ENCODE peak calls at places on chromosome 20, in eight cellular contexts. X, B, N, Q, J, P, F and A are unnamed samples.

GRCh38 chr20:56200456-56200855 is 48.1 kb upstream of the MC3R start:
- DNase-seq in J (no peak), Q (no peak), B (no peak), P (peak), X (no peak), F (no peak), N (no peak), A (no peak)

GRCh38 chr20:59141818-59142581 is 21.6 kb upstream of the ZNF831 start:
- DNase-seq in Q (no peak), N (no peak), P (peak), B (peak), F (no peak), J (no peak), X (peak), A (no peak)

GRCh38 chr20:19566226-19566960 is 191.7 kb upstream of the RIN2 start:
- DNase-seq in N (no peak), Q (no peak), J (no peak), X (no peak), F (no peak), B (no peak), P (peak), A (no peak)

GRCh38 chr20:41776450-41776849 is 158.3 kb upstream of the CHD6 start:
- DNase-seq in X (no peak), J (no peak), F (no peak), B (no peak), Q (no peak), P (no peak), N (no peak), A (no peak)

GRCh38 chr20:49712918-49713778 is 530 bp downstream of the B4GALT5 start:
- DNase-seq in J (peak), F (peak), Q (peak), P (no peak), X (peak), B (no peak), N (peak), A (peak)

GRCh38 chr20:3021777-3022176 is 21.6 kb upstream of the GNRH2 start:
- DNase-seq in J (no peak), P (no peak), B (no peak), N (no peak), X (no peak), Q (no peak), F (no peak), A (no peak)

GRCh38 chr20:54133434-54134427 is 40.1 kb downstream of the CYP24A1 start:
- DNase-seq in J (no peak), P (peak), B (peak), F (no peak), Q (no peak), N (no peak), X (no peak), A (no peak)

GRCh38 chr20:31543966-31544598 is 29.8 kb downstream of the HM13 start:
- DNase-seq in X (no peak), F (no peak), J (no peak), Q (peak), N (no peak), P (peak), B (peak), A (no peak)

GRCh38 chr20:20820104-20820503 is 107.7 kb upstream of the RALGAPA2 start:
- DNase-seq in P (peak), Q (peak), J (no peak), X (peak), F (peak), N (peak), B (no peak), A (no peak)

GRCh38 chr20:1876975-1877603 is 18.1 kb upstream of the SIRPA start:
- DNase-seq in P (no peak), J (no peak), Q (peak), N (no peak), B (peak), F (no peak), X (no peak), A (peak)

GRCh38 chr20:19363439-19363838 is 151.0 kb downstream of the SLC24A3 start:
- DNase-seq in F (no peak), N (no peak), Q (no peak), J (no peak), P (no peak), X (no peak), B (no peak), A (no peak)

GRCh38 chr20:59933849-59934585 is 580 bp upstream of the SYCP2 start:
- DNase-seq in F (peak), N (peak), Q (peak), P (peak), X (peak), B (peak), J (peak), A (peak)

GRCh38 chr20:5608104-5608447 is 142.1 kb upstream of the SHLD1 start:
- DNase-seq in F (no peak), N (no peak), J (no peak), X (no peak), Q (peak), B (no peak), P (no peak), A (no peak)

GRCh38 chr20:34010405-34010895 is 16.7 kb downstream of the RALY start:
- DNase-seq in X (no peak), B (no peak), F (peak), J (no peak), N (no peak), Q (no peak), P (no peak), A (no peak)

GRCh38 chr20:9110365-9110764 is 41.5 kb downstream of the PLCB4 start:
- DNase-seq in J (no peak), B (no peak), Q (no peak), X (no peak), P (no peak), F (no peak), N (no peak), A (no peak)

GRCh38 chr20:22775671-22776139 is 191.3 kb upstream of the FOXA2 start:
- DNase-seq in B (peak), X (no peak), Q (no peak), J (no peak), F (no peak), P (peak), N (no peak), A (no peak)

GRCh38 chr20:49989234-49990065 is 6.7 kb downstream of the SNAI1 start:
- DNase-seq in J (no peak), B (no peak), N (peak), Q (peak), X (peak), P (peak), F (no peak), A (no peak)

GRCh38 chr20:14193885-14194284 is 143.5 kb downstream of the FLRT3 start:
- DNase-seq in J (no peak), N (no peak), F (no peak), B (peak), Q (no peak), X (no peak), P (peak), A (no peak)

GRCh38 chr20:24957326-24957996 is 8.4 kb downstream of the CST7 start:
- DNase-seq in F (peak), Q (no peak), X (no peak), J (no peak), N (no peak), B (no peak), P (no peak), A (no peak)

GRCh38 chr20:24777746-24778145 is 171.3 kb upstream of the CST7 start:
- DNase-seq in Q (no peak), F (peak), N (no peak), P (no peak), B (no peak), J (no peak), X (no peak), A (no peak)

GRCh38 chr20:49711331-49711987 is 2.2 kb downstream of the B4GALT5 start:
- DNase-seq in P (no peak), N (no peak), Q (no peak), F (no peak), B (no peak), J (no peak), X (no peak), A (no peak)

GRCh38 chr20:25315418-25316210 is 67.7 kb downstream of the PYGB start:
- DNase-seq in P (peak), N (peak), F (no peak), J (no peak), Q (no peak), B (no peak), X (no peak), A (no peak)

GRCh38 chr20:24560571-24561485 is 91.4 kb downstream of the SYNDIG1 start:
- DNase-seq in F (no peak), P (no peak), J (no peak), X (no peak), Q (no peak), N (no peak), B (no peak), A (no peak)

GRCh38 chr20:3612795-3613560 is 50.2 kb downstream of the GFRA4 start:
- DNase-seq in N (no peak), B (peak), P (peak), Q (no peak), F (no peak), X (no peak), J (no peak), A (no peak)

GRCh38 chr20:1423625-1424106 is 30.8 kb upstream of the FKBP1A start:
- DNase-seq in F (peak), P (peak), Q (no peak), X (peak), J (no peak), B (peak), N (peak), A (no peak)

GRCh38 chr20:9253140-9253539 is 184.3 kb downstream of the PLCB4 start:
- DNase-seq in F (no peak), B (no peak), N (no peak), P (no peak), J (no peak), Q (no peak), X (no peak), A (no peak)

GRCh38 chr20:53897884-53898557 is 172.4 kb downstream of the BCAS1 start:
- DNase-seq in B (no peak), N (peak), F (no peak), P (no peak), X (no peak), J (no peak), Q (no peak), A (no peak)

GRCh38 chr20:45969712-45970634 is 2.0 kb downstream of the ZNF335 start:
- DNase-seq in J (peak), X (peak), B (peak), Q (peak), P (peak), N (peak), F (peak), A (no peak)

GRCh38 chr20:4488407-4489339 is 233.0 kb upstream of the PRND start:
- DNase-seq in B (peak), Q (no peak), J (no peak), X (no peak), F (no peak), N (no peak), P (peak), A (no peak)

GRCh38 chr20:56429496-56429895 is 17.4 kb downstream of the CASS4 start:
- DNase-seq in N (no peak), J (no peak), X (no peak), B (peak), F (no peak), P (peak), Q (no peak), A (no peak)

GRCh38 chr20:19995220-19995863 is 21.8 kb upstream of the NAA20 start:
- DNase-seq in Q (peak), F (no peak), X (no peak), N (peak), B (peak), P (peak), J (peak), A (peak)

GRCh38 chr20:47315339-47315662 is 41.2 kb downstream of the ZMYND8 start:
- DNase-seq in P (peak), X (no peak), Q (no peak), B (peak), J (no peak), N (no peak), F (no peak), A (no peak)

GRCh38 chr20:11372831-11373230 is 544.9 kb upstream of the BTBD3 start:
- DNase-seq in Q (no peak), F (no peak), N (no peak), P (no peak), B (no peak), X (no peak), J (no peak), A (no peak)

GRCh38 chr20:14341782-14342181 is 4.4 kb upstream of the FLRT3 start:
- DNase-seq in N (no peak), Q (no peak), X (no peak), J (no peak), B (no peak), F (no peak), P (peak), A (no peak)

GRCh38 chr20:19211661-19212523 is 550 bp upstream of the SLC24A3 start:
- DNase-seq in B (no peak), P (no peak), N (peak), F (peak), X (peak), J (no peak), Q (peak), A (peak)

GRCh38 chr20:48714764-48715163 is 113.0 kb downstream of the PREX1 start:
- DNase-seq in Q (no peak), J (no peak), X (no peak), N (no peak), P (no peak), F (no peak), B (no peak), A (no peak)

GRCh38 chr20:36474563-36474962 is 66.8 kb upstream of the MYL9 start:
- DNase-seq in X (no peak), P (no peak), J (no peak), Q (no peak), N (peak), B (no peak), F (no peak), A (no peak)

GRCh38 chr20:21513181-21513663 is 642 bp downstream of the NKX2-2 start:
- DNase-seq in X (no peak), B (no peak), J (no peak), Q (peak), N (no peak), P (no peak), F (peak), A (peak)

GRCh38 chr20:25259788-25260254 is 11.9 kb downstream of the PYGB start:
- DNase-seq in B (no peak), P (no peak), Q (no peak), F (peak), J (no peak), N (no peak), X (no peak), A (no peak)

GRCh38 chr20:63139369-63139768 is 76.6 kb downstream of the YTHDF1 start:
- DNase-seq in X (no peak), B (no peak), J (no peak), F (no peak), N (no peak), P (no peak), Q (no peak), A (no peak)
- TF ChIP-seq CTCF in X (no peak), B (no peak), J (no peak), F (no peak), N (no peak), P (no peak), Q (no peak), A (no peak)

GRCh38 chr20:62625516-62625915 is 16.8 kb upstream of the SLCO4A1 start:
- DNase-seq in P (no peak), B (no peak), F (no peak), X (no peak), N (no peak), J (no peak), Q (no peak), A (no peak)
- TF ChIP-seq CTCF in P (no peak), B (no peak), F (no peak), X (no peak), N (no peak), J (no peak), Q (no peak), A (no peak)

GRCh38 chr20:7113577-7114466 is 346.3 kb downstream of the BMP2 start:
- DNase-seq in N (peak), P (peak), B (peak), X (peak), F (peak), Q (peak), J (no peak), A (no peak)
- TF ChIP-seq CTCF in N (no peak), P (peak), B (peak), X (peak), F (peak), Q (peak), J (no peak), A (no peak)

DNA sequence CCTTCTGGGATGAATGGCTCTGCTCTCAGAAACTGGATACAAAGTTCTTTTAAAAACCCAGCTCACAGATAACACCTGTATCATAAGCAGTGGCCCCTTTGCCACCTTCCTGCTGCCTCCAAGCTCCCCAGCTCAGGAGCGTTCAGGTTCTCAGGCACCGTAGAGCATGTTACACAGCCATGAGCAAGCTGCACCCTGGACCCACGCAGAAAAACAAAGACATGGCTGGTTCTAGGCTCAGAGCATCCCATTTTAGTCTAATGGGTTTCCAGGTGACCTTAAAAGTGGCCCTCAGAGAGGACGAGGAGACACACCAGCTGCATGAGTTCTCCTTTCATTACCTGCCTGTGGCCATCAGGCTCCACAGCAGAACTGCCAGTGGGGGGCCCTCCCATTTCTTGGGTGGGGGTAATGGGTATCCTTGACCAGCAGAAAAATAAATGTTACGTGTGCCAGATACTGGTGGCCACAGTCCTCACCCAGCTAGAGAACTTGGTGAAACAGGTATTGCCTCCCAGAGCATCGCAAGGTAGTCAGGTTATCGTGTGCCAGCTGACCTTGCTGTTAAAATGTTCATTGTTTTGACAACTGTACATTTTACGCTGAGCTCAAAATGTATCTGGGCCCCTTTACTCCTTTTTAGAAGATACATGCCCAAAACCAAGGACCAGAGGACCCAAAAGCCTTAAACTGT is 7.5 kb downstream of the PSMA7 start:
- DNase-seq in J (no peak), X (no peak), N (no peak), P (no peak), B (no peak), Q (no peak), F (no peak), A (no peak)
- TF ChIP-seq CTCF in J (no peak), X (no peak), N (no peak), P (no peak), B (no peak), Q (no peak), F (no peak), A (no peak)

DNA sequence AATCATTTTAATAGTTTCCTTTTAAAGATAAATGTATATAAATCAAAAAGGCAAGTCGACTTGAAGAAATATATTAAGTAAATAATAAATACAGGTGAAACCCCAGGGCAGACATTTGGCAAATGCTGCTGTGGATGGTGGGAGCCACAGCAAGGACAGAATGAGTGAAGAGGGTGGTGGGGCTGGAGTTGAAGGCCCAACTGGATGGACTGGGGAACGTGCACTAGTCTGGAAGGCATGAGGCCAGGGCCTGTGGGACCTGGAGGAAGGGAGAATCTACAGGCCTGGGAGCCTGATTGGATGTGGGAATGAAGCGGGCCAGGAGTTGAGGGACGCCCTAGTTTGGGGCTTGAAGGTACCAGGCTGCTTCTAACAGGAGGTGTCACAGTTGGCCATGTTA is 30.6 kb upstream of the BLCAP start:
- DNase-seq in Q (no peak), F (no peak), N (no peak), J (no peak), X (no peak), P (no peak), B (no peak), A (no peak)
- TF ChIP-seq CTCF in Q (no peak), F (no peak), N (no peak), J (no peak), X (no peak), P (no peak), B (no peak), A (no peak)

GRCh38 chr20:18197382-18198070 is 59.9 kb downstream of the KAT14 start:
- DNase-seq in Q (no peak), P (no peak), F (no peak), B (peak), J (no peak), N (no peak), X (no peak), A (no peak)
- TF ChIP-seq CTCF in Q (no peak), P (no peak), F (no peak), B (peak), J (no peak), N (no peak), X (no peak), A (no peak)

DNA sequence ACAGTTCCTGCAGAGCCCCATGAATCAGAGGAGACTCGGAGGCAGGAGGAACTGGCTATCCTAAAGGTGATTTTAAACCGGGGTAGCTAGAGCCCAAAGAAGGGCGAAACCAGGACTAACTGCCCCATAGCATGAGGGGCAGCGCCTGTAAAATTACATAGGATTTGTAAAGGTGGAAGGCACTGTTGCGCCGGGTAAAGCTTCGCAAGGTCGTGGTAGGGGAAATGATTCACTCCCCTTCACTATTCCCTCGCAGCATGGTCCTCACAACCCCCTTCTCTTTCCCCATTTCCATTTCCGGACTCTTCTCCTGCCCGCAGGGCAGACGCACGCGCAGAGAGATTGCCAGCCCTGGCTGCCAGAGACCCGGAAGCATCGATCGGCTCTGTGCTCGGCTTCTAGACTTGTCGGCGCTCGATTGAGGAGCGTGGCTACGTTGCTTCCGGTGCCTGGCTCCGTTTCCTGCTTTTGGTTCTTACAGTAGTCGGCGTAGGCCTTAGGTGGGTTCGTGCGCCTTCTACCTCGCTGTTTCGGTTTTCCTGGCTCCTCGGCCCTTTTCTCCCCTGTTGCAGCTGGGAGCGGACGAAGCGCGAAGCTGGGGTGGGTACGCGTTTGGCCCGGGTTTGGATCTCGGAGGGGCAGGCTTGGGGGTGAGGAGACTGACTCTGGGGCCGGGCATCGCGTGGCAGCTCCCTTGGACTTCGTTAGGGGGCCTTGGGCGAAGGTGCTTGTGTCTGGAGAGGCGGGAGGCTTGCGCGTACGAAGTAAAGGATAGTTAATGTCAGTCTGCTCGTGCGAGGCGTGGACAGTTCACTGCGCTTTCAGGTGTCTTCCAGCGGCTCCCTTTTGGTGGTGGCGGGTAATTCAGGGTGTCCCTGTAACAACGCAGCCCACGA is at the start of gene SNRPB2:
- DNase-seq in X (peak), Q (peak), P (peak), F (peak), J (peak), N (peak), B (peak), A (peak)
- TF ChIP-seq CTCF in X (no peak), Q (no peak), P (no peak), F (no peak), J (no peak), N (no peak), B (no peak), A (no peak)

GRCh38 chr20:10357974-10358373 is 76.0 kb downstream of the MKKS start:
- DNase-seq in P (peak), N (no peak), X (no peak), Q (peak), F (no peak), B (no peak), J (no peak), A (no peak)
- TF ChIP-seq CTCF in P (peak), N (peak), X (peak), Q (peak), F (peak), B (peak), J (no peak), A (no peak)

GRCh38 chr20:44247676-44248419 is 740 bp downstream of the GDAP1L1 start:
- DNase-seq in X (peak), J (peak), B (peak), P (peak), Q (peak), F (peak), N (peak), A (peak)
- TF ChIP-seq CTCF in X (peak), J (no peak), B (no peak), P (peak), Q (peak), F (peak), N (no peak), A (no peak)

GRCh38 chr20:51303731-51304670 is 238.5 kb downstream of the NFATC2 start:
- DNase-seq in P (no peak), F (no peak), B (peak), Q (no peak), J (no peak), N (no peak), X (no peak), A (no peak)
- TF ChIP-seq CTCF in P (no peak), F (no peak), B (no peak), Q (no peak), J (no peak), N (no peak), X (no peak), A (no peak)